ENCODE peak calls at places on chromosomes 6 and 20, in six cellular contexts. L is small intestine, H is NCI-H82, D is GM13977, X is dermis blood vessel endothelial cell, G is left ventricle myocardium inferior. J is an unnamed sample.

GRCh38 chr6:16505711-16506362 is 255.4 kb downstream of the ATXN1 start:
- DNase-seq in D (no peak), H (no peak), X (no peak), L (no peak), G (no peak), J (no peak)

GRCh38 chr6:150567823-150568383 is 31.8 kb upstream of the PLEKHG1 start:
- DNase-seq in H (peak), G (peak), X (peak), D (no peak), L (peak), J (no peak)

GRCh38 chr20:36407196-36407733 is 101.1 kb downstream of the DLGAP4 start:
- DNase-seq in H (no peak), D (no peak), L (no peak), G (no peak), X (no peak), J (no peak)

GRCh38 chr6:166361080-166361429 is 18.7 kb upstream of the SFT2D1 start:
- DNase-seq in H (no peak), L (no peak), D (no peak), G (peak), X (no peak), J (no peak)

GRCh38 chr20:45097485-45098095 is 3.3 kb downstream of the KCNS1 start:
- DNase-seq in G (no peak), L (peak), D (peak), H (no peak), X (peak), J (peak)

GRCh38 chr20:46159101-46159897 is 41.2 kb downstream of the CD40 start:
- DNase-seq in G (no peak), D (no peak), H (no peak), L (no peak), X (no peak), J (no peak)

GRCh38 chr6:35722121-35722761 is 14.6 kb upstream of the ARMC12 start:
- DNase-seq in L (peak), D (no peak), G (peak), X (no peak), H (no peak), J (no peak)

GRCh38 chr6:115932481-115932880 is 128.2 kb downstream of the FRK start:
- DNase-seq in D (no peak), H (no peak), X (no peak), L (no peak), G (no peak), J (no peak)

GRCh38 chr20:32858189-32858588 is 534 bp upstream of the EFCAB8 start:
- DNase-seq in L (no peak), G (no peak), H (no peak), X (no peak), D (no peak), J (no peak)

GRCh38 chr6:6790891-6791290 is 202.4 kb downstream of the LY86 start:
- DNase-seq in G (no peak), L (peak), D (no peak), H (no peak), X (peak), J (no peak)

J was measured in activated CD4-positive, alpha-beta memory T cell treated with anti-CD3 and anti-CD28 coated beads, Interleukin-2, amount 10 ng/mL, durations not matched to agents 7 days and 5 days.